ENCODE peak calls at places on chromosomes 13 and 19, in six cellular contexts. G, T, J, O, R and B are unnamed samples. For H3K4me1, the result is how much of the 10 kb centered on the place peaks cover.

GRCh38 chr19:23070353-23070781 is 46.5 kb upstream of the ZNF730 start:
- DNase-seq in G (peak), O (peak), R (peak), T (peak), J (peak), B (peak)

GRCh38 chr19:38247734-38248268 is 8.4 kb downstream of the PPP1R14A start:
- DNase-seq in T (peak), O (no peak), R (no peak), J (no peak), G (no peak), B (no peak)

GRCh38 chr19:37329686-37330085 is 41.2 kb upstream of the ZNF527 start:
- DNase-seq in O (no peak), G (no peak), R (no peak), T (peak), J (no peak), B (no peak)

GRCh38 chr19:48543121-48543710 is 8.8 kb upstream of the SULT2B1 start:
- DNase-seq in O (peak), T (peak), G (peak), R (no peak), J (no peak), B (no peak)

GRCh38 chr19:53908106-53908932 is 759 bp upstream of the CACNG7 start:
- DNase-seq in J (no peak), O (peak), G (peak), T (peak), R (peak), B (no peak)

GRCh38 chr13:99314640-99315176 is 7.5 kb upstream of the GPR183 start:
- DNase-seq in G (no peak), J (no peak), T (no peak), R (no peak), O (no peak), B (no peak)

GRCh38 chr13:57128909-57129308 is 11.8 kb upstream of the PRR20A start:
- DNase-seq in T (peak), R (no peak), J (no peak), O (no peak), G (no peak), B (no peak)

GRCh38 chr19:30374791-30375650 is 2.8 kb downstream of the ZNF536 start:
- DNase-seq in R (no peak), J (no peak), T (peak), G (no peak), O (no peak), B (no peak)

GRCh38 chr13:104483631-104484030 is 1417.4 kb upstream of the SLC10A2 start:
- DNase-seq in J (no peak), R (no peak), T (no peak), O (no peak), G (no peak), B (no peak)

GRCh38 chr19:2811735-2812413 is 7.8 kb upstream of the ZNF554 start:
- DNase-seq in J (no peak), R (no peak), T (no peak), O (no peak), G (no peak), B (no peak)

GRCh38 chr19:45186509-45187334 is 8.1 kb downstream of the BLOC1S3 start:
- DNase-seq in R (no peak), G (no peak), O (no peak), T (no peak), J (no peak), B (no peak)

GRCh38 chr19:2982983-2983350 is 5.6 kb downstream of the TLE6 start:
- DNase-seq in J (peak), O (peak), G (peak), R (peak), T (peak), B (peak)

GRCh38 chr13:95404141-95404882 is 103.1 kb upstream of the ABCC4 start:
- DNase-seq in J (peak), G (peak), R (peak), O (peak), T (peak), B (peak)

GRCh38 chr13:28650284-28650683 is 8.6 kb upstream of the POMP start:
- DNase-seq in R (no peak), J (no peak), G (peak), T (no peak), O (no peak), B (no peak)

GRCh38 chr13:22801402-22802003 is 379.3 kb upstream of the SGCG start:
- DNase-seq in O (no peak), G (peak), R (no peak), T (no peak), J (no peak), B (no peak)

GRCh38 chr13:74869846-74870245 is 612.1 kb downstream of the TBC1D4 start:
- DNase-seq in T (no peak), O (no peak), J (no peak), R (no peak), G (no peak), B (no peak)

GRCh38 chr13:110644892-110645521 is 29.7 kb downstream of the NAXD start:
- DNase-seq in T (peak), J (peak), R (peak), G (peak), O (peak), B (peak)

GRCh38 chr13:60431108-60431700 is 34.2 kb downstream of the TDRD3 start:
- DNase-seq in O (no peak), R (no peak), T (no peak), J (no peak), G (peak), B (no peak)

GRCh38 chr19:43759515-43759914 is 4.8 kb upstream of the SMG9 start:
- DNase-seq in R (no peak), G (peak), J (no peak), T (peak), O (no peak), B (no peak)

GRCh38 chr13:25920931-25921330 is 130.9 kb downstream of the SHISA2 start:
- DNase-seq in J (no peak), G (no peak), O (no peak), T (no peak), R (no peak), B (no peak)

GRCh38 chr19:2488942-2489731 is 13.2 kb downstream of the GADD45B start:
- DNase-seq in R (peak), G (no peak), J (peak), O (peak), T (peak), B (peak)

GRCh38 chr13:39462456-39462855 is 140.5 kb downstream of the LHFPL6 start:
- DNase-seq in O (no peak), T (no peak), G (no peak), J (no peak), R (no peak), B (no peak)

GRCh38 chr19:19137556-19138109 is 645 bp downstream of the TMEM161A start:
- DNase-seq in O (no peak), J (no peak), T (no peak), G (no peak), R (no peak), B (no peak)

GRCh38 chr13:41565221-41565620 is 107.9 kb downstream of the RGCC start:
- DNase-seq in T (no peak), O (no peak), G (peak), J (no peak), R (no peak), B (no peak)

GRCh38 chr13:109821038-109821545 is 34.7 kb upstream of the IRS2 start:
- DNase-seq in O (no peak), R (no peak), G (no peak), J (no peak), T (no peak), B (no peak)

GRCh38 chr13:27622102-27622820 is 569 bp downstream of the POLR1D start:
- DNase-seq in G (peak), J (no peak), R (no peak), O (no peak), T (no peak), B (no peak)

GRCh38 chr13:27621366-27622101 is at the start of gene POLR1D:
- DNase-seq in T (peak), O (peak), G (peak), R (peak), J (peak), B (peak)

GRCh38 chr13:27620377-27621115 is at the start of gene LNX2:
- DNase-seq in T (peak), R (peak), O (peak), J (peak), G (peak), B (peak)

GRCh38 chr13:27619711-27620376 is 485 bp downstream of the LNX2 start:
- DNase-seq in J (peak), T (no peak), O (peak), R (peak), G (peak), B (peak)

DNA sequence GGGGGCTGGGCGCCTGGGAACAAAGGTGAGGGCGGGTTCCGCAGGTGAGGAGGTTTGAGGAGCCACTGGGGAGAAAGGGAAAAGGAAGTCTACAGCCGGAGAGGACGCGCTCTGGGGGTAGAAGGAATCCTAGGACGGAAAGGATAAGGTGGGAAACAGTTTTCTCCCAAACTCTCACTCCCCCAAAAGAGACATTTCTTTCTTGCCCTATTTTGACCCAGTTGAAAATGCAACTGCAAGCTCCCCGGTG is 651 bp upstream of the POLR1D start:
- DNase-seq in O (no peak), G (no peak), T (no peak), J (no peak), R (no peak), B (no peak)
- H3K4me1 ChIP-seq in O (under half), G (under half), T (under half), J (under half), R (under half), B (half or more)

DNA sequence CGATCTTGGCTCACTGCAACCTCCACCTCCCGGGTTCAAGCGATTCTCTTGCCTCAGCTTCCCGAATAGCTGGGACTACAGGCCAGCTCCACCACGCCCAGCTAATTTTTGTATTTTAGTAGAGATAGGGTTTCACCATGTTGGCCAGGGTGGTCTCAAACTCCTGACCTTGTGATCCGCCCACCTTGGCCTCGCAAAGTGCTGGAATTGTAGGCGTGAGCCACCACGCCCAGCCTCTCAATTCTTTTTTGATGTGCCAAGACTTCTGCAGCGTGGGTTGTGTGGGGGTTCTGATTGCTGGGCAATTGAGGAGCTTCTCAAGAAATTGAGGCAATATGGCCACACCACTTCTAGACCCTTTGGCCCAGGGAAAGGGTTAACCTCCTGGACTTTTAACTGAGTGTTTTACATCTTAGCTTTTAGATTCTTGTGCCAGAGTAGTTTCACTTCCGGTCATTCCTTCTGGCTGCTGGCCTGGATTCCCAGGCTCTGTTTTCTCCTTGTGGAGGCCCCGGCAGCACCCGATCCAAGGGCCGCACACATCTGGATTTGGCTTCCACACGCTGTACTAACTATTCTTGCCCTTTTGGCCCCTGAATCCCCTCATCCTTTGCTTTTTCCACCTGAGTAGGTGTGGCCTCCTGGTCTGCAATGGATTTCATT is 14.7 kb downstream of the SMARCA4 start:
- DNase-seq in G (peak), T (no peak), J (peak), O (peak), R (peak), B (peak)
- H3K4me3 ChIP-seq in G (peak), T (no peak), J (no peak), O (peak), R (no peak), B (peak)

DNA sequence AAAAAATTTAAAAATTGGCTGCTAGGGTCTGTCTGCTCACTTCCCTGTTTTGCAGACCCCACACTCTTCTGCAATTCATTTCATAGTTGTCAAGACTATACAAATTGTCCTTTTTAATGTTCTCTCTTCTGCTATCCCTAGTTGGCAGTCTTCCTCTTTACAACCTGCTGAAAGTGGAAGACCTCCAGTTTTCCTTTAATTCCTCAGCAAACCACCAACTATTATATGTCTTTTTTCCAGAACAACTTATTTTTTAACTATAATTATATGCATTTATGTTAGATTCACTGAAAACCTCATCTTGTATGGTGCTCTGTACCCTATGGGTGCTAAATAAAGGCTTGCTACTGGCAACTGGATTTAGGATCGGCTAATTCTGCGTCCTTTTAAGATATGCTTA is 1.1 kb upstream of the PHF11 start:
- DNase-seq in T (no peak), R (no peak), J (no peak), O (no peak), G (no peak), B (no peak)
- TF ChIP-seq CTCF in T (no peak), R (no peak), J (no peak), O (no peak), G (no peak), B (no peak)

GRCh38 chr19:41332000-41332399 is 21.7 kb downstream of the TGFB1 start:
- DNase-seq in J (no peak), O (no peak), G (no peak), T (no peak), R (no peak), B (no peak)

GRCh38 chr19:41330946-41331678 is 21.1 kb downstream of the CCDC97 start:
- DNase-seq in O (no peak), J (no peak), T (peak), R (no peak), G (no peak), B (no peak)

GRCh38 chr19:41334793-41335192 is 18.9 kb downstream of the TGFB1 start:
- DNase-seq in T (no peak), J (no peak), R (no peak), G (no peak), O (no peak), B (no peak)

GRCh38 chr19:41332468-41332867 is 21.3 kb downstream of the TGFB1 start:
- DNase-seq in J (no peak), T (no peak), R (no peak), G (no peak), O (no peak), B (no peak)

DNA sequence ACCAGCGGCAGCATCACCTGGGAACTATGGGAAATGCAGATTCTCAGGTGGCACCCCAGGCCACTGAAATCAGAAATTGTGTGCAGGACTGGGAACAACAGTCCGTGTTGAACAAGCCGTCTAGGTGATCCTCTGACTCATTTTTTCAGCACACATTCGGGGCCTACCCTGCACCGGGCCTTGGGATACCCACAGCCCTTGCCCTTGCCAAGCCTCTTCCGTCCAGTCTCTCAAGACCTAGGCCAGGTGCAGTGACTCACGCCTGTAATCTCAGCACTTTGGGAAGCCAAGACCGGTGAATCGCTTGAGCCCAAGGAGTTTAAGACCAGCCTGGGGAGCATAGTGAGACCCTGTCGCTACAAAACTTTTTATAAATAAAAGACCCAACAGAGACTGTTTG is 18.3 kb downstream of the TGFB1 start:
- DNase-seq in R (no peak), T (no peak), G (no peak), O (no peak), J (no peak), B (no peak)
- H3K4me1 ChIP-seq in R (under half), T (under half), G (under half), O (under half), J (under half), B (under half)

GRCh38 chr19:14149509-14149994 is 13.2 kb upstream of the ASF1B start:
- DNase-seq in R (peak), G (peak), J (peak), T (no peak), O (peak), B (peak)
- H3K4me3 ChIP-seq in R (peak), G (no peak), J (no peak), T (no peak), O (peak), B (peak)

DNA sequence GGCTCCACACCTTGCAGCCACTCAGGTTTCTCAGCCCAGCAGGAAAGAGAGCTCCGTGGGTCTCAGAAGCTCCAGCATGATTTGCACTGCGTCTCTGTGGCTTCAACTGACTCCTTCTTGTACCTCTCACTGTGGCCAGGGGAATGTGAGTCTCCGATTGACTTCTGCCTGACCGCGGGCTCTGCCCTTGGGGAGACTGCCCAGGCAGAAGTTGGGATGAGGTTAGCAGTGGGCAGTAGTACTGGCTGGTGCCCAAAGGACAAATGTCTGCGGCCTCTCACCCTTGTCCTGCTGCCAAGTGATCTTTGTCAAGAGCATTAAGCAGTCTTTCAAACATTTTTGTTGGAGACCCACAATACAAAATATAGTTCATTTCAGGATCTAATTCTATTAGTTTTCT is 34.4 kb upstream of the FXYD3 start:
- DNase-seq in G (no peak), T (no peak), R (no peak), O (no peak), J (no peak), B (no peak)
- TF ChIP-seq CTCF in G (no peak), T (no peak), R (no peak), O (no peak), J (no peak), B (no peak)

DNA sequence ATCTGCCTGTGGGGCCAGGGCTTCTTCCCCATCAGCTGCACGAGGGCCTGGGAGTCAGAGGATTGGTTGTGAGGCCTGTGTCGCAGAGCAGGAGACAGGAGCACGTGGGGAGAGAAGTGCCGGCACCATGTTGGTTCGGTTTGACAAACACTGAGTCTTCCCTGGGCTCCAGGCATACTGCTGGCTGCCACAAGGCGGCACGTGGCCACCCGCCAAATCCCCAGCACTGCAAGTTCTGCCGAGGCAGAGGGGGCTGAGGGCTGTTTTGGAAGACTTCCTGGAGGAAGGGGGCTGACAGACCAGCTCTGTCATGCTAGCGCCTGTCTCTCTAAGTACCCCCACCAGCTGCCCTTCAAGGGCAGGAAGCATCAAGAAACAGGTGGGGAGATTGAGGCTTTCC is 9.5 kb downstream of the SHANK1 start:
- DNase-seq in R (no peak), J (no peak), G (no peak), T (no peak), O (no peak), B (no peak)
- H3K4me1 ChIP-seq in R (under half), J (under half), G (under half), T (under half), O (under half), B (under half)

GRCh38 chr19:35073516-35073915 is 32.0 kb downstream of the HPN start:
- DNase-seq in R (no peak), O (no peak), G (no peak), J (no peak), T (no peak), B (no peak)
- H3K4me3 ChIP-seq in R (no peak), O (no peak), G (no peak), J (no peak), T (no peak), B (no peak)

DNA sequence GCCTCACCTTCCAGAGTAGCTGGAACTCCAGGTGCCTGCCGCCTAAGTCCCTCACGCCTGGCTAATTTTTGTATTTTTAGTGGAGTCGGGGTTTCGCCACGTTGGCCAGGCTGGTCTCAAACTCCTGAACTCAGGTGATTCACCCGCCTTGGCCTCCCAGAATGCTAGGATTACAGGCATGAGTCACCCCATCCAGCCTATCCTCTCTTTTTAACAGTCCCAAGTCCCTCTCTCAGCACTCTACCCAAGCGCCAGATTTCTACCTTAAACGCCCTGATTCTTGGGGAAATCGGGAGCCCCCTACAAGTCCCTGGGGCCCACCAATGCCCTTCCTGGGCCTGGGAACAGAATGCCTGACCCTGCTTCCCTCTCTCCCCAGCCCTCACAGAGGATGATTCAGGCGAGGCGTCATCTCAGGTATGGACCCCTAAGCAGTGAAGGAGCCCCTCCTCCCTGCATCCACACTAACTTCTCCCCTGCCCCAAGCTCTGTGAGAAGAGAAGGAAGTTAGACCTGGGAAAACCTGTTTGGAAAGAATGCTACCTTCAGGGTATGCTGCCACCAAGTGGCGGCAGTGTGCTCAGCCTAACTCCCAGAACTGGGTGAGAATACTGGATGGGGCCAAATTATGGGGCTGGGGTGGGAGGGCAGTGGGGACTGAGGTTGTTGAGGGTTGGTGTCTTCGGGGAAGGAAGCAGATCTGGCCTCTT is 20.8 kb upstream of the EBI3 start:
- DNase-seq in O (no peak), J (no peak), G (no peak), R (no peak), T (peak), B (no peak)
- TF ChIP-seq CTCF in O (peak), J (no peak), G (peak), R (no peak), T (peak), B (peak)